ENCODE peak calls at places on chromosomes 3 and 15, in nine cellular contexts. V is A549, Q is suprapubic skin, U is SK-N-SH, P is transverse colon, S is tibial nerve, O is sigmoid colon, R is ovary, M is H1. L is an unnamed sample.

GRCh38 chr3:134027631-134028030 is 2.1 kb downstream of the SLCO2A1 start:
- DNase-seq in V (no peak), Q (no peak), U (no peak), P (no peak), S (no peak), O (no peak), R (no peak), M (no peak), L (no peak)

GRCh38 chr15:68506071-68506470 is 72.7 kb upstream of the CORO2B start:
- DNase-seq in V (no peak), Q (peak), U (no peak), P (no peak), S (no peak), O (no peak), R (no peak), M (peak), L (no peak)

GRCh38 chr3:66236281-66236680 is 15.5 kb downstream of the SLC25A26 start:
- DNase-seq in V (peak), Q (no peak), U (no peak), P (no peak), S (no peak), O (no peak), R (no peak), M (no peak), L (no peak)

GRCh38 chr15:68379759-68380290 is 52.1 kb downstream of the ITGA11 start:
- DNase-seq in V (no peak), Q (peak), U (no peak), P (no peak), S (no peak), O (peak), R (no peak), M (peak), L (peak)

GRCh38 chr3:185995352-185995751 is 57.5 kb upstream of the TRA2B start:
- DNase-seq in V (no peak), Q (no peak), U (no peak), P (no peak), S (no peak), O (no peak), R (no peak), M (no peak), L (no peak)

GRCh38 chr15:39890640-39891039 is 29.4 kb downstream of the GPR176 start:
- DNase-seq in V (no peak), Q (no peak), U (no peak), P (no peak), S (no peak), O (no peak), R (no peak), M (no peak), L (no peak)

GRCh38 chr3:62446337-62446940 is 73.1 kb upstream of the FEZF2 start:
- DNase-seq in V (no peak), Q (no peak), U (no peak), P (no peak), S (no peak), O (no peak), R (no peak), M (no peak), L (no peak)

GRCh38 chr3:143885803-143886427 is 37.6 kb upstream of the SLC9A9 start:
- DNase-seq in V (peak), Q (no peak), U (peak), P (no peak), S (no peak), O (no peak), R (no peak), M (no peak), L (no peak)

GRCh38 chr3:133273346-133273745 is 126.5 kb upstream of the BFSP2 start:
- DNase-seq in V (no peak), Q (no peak), U (no peak), P (no peak), S (no peak), O (no peak), R (no peak), M (no peak), L (no peak)

GRCh38 chr15:85527907-85528306 is 147.5 kb downstream of the AKAP13 start:
- DNase-seq in V (peak), Q (no peak), U (no peak), P (no peak), S (no peak), O (no peak), R (no peak), M (no peak), L (no peak)

GRCh38 chr3:129796146-129796545 is 97.4 kb downstream of the TMCC1 start:
- DNase-seq in V (no peak), Q (no peak), U (no peak), P (no peak), S (no peak), O (no peak), R (no peak), M (no peak), L (no peak)

GRCh38 chr15:74988007-74988800 is 7.2 kb upstream of the SCAMP5 start:
- DNase-seq in V (peak), Q (no peak), U (peak), P (peak), S (no peak), O (no peak), R (peak), M (peak), L (peak)

GRCh38 chr15:64092075-64092820 is 1.4 kb downstream of the CIAO2A start:
- DNase-seq in V (peak), Q (no peak), U (no peak), P (no peak), S (no peak), O (no peak), R (no peak), M (no peak), L (no peak)

GRCh38 chr3:140540262-140540661 is 137.6 kb upstream of the TRIM42 start:
- DNase-seq in V (no peak), Q (no peak), U (no peak), P (no peak), S (no peak), O (no peak), R (no peak), M (no peak), L (no peak)

GRCh38 chr3:158330820-158331219 is 220.9 kb downstream of the RSRC1 start:
- DNase-seq in V (no peak), Q (no peak), U (no peak), P (no peak), S (no peak), O (no peak), R (no peak), M (no peak), L (no peak)

GRCh38 chr3:19264424-19264823 is 116.1 kb downstream of the KCNH8 start:
- DNase-seq in V (no peak), Q (no peak), U (no peak), P (no peak), S (no peak), O (no peak), R (no peak), M (no peak), L (no peak)

GRCh38 chr3:154023148-154023547 is 98.0 kb upstream of the ARHGEF26 start:
- DNase-seq in V (peak), Q (no peak), U (no peak), P (no peak), S (no peak), O (no peak), R (no peak), M (no peak), L (no peak)

GRCh38 chr3:185537369-185537970 is 14.9 kb downstream of the LIPH start:
- DNase-seq in V (peak), Q (no peak), U (no peak), P (peak), S (peak), O (peak), R (no peak), M (no peak), L (peak)

GRCh38 chr3:122066331-122067213 is 11.4 kb downstream of the CD86 start:
- DNase-seq in V (no peak), Q (no peak), U (no peak), P (no peak), S (no peak), O (no peak), R (no peak), M (no peak), L (no peak)

GRCh38 chr15:85318048-85318731 is 62.2 kb upstream of the AKAP13 start:
- DNase-seq in V (peak), Q (no peak), U (no peak), P (peak), S (no peak), O (no peak), R (no peak), M (peak), L (peak)

GRCh38 chr15:88535607-88536313 is 10.7 kb downstream of the DET1 start:
- DNase-seq in V (no peak), Q (no peak), U (no peak), P (no peak), S (no peak), O (no peak), R (no peak), M (no peak), L (no peak)

GRCh38 chr15:29840928-29841327 is 18.7 kb upstream of the TJP1 start:
- DNase-seq in V (no peak), Q (no peak), U (no peak), P (no peak), S (no peak), O (no peak), R (no peak), M (no peak), L (no peak)

GRCh38 chr15:92665100-92665555 is 9.6 kb upstream of the FAM174B start:
- DNase-seq in V (no peak), Q (no peak), U (no peak), P (no peak), S (no peak), O (peak), R (peak), M (peak), L (no peak)

GRCh38 chr3:183094711-183095110 is 4.6 kb downstream of the MCCC1 start:
- DNase-seq in V (no peak), Q (no peak), U (no peak), P (no peak), S (no peak), O (no peak), R (no peak), M (no peak), L (no peak)

GRCh38 chr15:82849556-82850241 is 40.3 kb downstream of the WHAMM start:
- DNase-seq in V (peak), Q (no peak), U (peak), P (peak), S (no peak), O (peak), R (peak), M (peak), L (peak)

GRCh38 chr3:102141913-102142210 is 292.5 kb downstream of the NFKBIZ start:
- DNase-seq in V (no peak), Q (no peak), U (no peak), P (no peak), S (no peak), O (no peak), R (no peak), M (no peak), L (no peak)

DNA sequence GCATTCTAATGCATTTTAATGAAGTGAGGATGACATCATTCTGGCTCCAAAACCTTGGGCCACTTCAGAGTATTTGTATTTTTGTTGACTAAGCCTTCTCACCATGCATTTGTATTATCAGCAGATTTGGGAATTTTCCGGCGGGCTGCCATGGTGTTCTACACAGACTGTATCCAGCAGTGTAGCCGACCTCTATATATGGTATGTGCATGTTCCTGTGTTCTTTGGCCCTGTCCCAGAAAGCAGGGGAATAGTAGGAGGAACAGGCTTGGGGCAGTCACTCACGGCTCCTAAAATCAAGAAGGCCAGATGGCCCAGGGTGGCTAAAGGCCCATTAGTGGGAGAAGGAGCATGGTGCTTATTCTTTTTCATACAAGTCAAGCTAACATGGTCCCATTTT is 80.5 kb downstream of the USF3 start:
- DNase-seq in V (no peak), Q (no peak), U (no peak), P (no peak), S (no peak), O (peak), R (no peak), M (no peak), L (no peak)
- TF ChIP-seq EP300 in V (no peak), Q (no peak), U (no peak), P (no peak), S (no peak), O (no peak), R (no peak), M (no peak), L (no peak)

DNA sequence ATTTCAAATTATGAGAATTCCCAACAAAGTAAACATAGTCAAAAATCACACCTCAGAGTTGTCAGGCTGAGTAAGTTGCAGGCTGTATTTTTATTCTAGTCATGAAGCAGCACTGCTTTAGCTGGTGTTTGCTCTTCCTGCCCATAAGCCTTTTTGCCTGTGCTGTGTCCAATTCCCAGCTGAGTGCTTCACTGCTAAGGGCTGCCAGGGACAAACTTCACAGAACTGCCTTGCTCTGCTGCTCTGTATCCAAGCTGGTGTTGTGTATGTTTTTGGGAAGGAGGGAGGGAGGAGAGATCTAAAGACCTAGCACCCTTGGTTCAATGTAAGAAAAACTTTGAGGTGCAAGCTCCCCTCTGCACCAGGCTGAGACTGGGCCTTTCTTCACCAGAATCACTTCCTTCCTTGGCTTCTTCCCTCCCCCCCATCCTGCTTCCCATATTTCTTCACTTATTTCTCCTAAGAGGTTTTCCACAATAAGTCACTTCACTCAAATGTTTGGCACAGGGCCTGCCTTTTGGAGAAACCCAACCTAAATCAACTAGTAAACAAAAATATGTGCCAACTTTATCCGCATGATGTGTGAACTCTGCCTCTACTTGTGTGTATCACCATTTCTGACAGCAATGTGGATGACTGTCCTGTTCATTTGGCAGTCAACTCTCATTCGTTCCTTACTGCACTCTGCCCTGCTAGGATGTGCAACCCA is 156.1 kb downstream of the TBL1XR1 start:
- DNase-seq in V (no peak), Q (peak), U (no peak), P (no peak), S (peak), O (peak), R (no peak), M (no peak), L (no peak)
- TF ChIP-seq EP300 in V (no peak), Q (no peak), U (no peak), P (no peak), S (peak), O (no peak), R (no peak), M (no peak), L (no peak)

GRCh38 chr3:52291508-52292181 is 4.0 kb downstream of the GLYCTK start:
- DNase-seq in V (no peak), Q (no peak), U (peak), P (peak), S (no peak), O (peak), R (no peak), M (peak), L (no peak)
- TF ChIP-seq EP300 in V (no peak), Q (no peak), U (no peak), P (no peak), S (no peak), O (no peak), R (no peak), M (no peak), L (no peak)

GRCh38 chr3:20316238-20316637 is 130.2 kb upstream of the SGO1 start:
- DNase-seq in V (no peak), Q (no peak), U (no peak), P (no peak), S (no peak), O (no peak), R (no peak), M (no peak), L (peak)
- TF ChIP-seq EP300 in V (no peak), Q (no peak), U (no peak), P (no peak), S (no peak), O (no peak), R (no peak), M (no peak), L (no peak)

GRCh38 chr3:45026957-45027356 is 854 bp downstream of the CLEC3B start:
- DNase-seq in V (no peak), Q (peak), U (no peak), P (peak), S (peak), O (peak), R (no peak), M (no peak), L (no peak)
- TF ChIP-seq EP300 in V (no peak), Q (no peak), U (no peak), P (no peak), S (peak), O (no peak), R (no peak), M (no peak), L (no peak)

GRCh38 chr3:16126634-16127033 is 47.8 kb upstream of the GALNT15 start:
- DNase-seq in V (no peak), Q (no peak), U (no peak), P (no peak), S (no peak), O (no peak), R (no peak), M (no peak), L (no peak)
- TF ChIP-seq EP300 in V (no peak), Q (no peak), U (no peak), P (no peak), S (no peak), O (no peak), R (no peak), M (no peak), L (no peak)

DNA sequence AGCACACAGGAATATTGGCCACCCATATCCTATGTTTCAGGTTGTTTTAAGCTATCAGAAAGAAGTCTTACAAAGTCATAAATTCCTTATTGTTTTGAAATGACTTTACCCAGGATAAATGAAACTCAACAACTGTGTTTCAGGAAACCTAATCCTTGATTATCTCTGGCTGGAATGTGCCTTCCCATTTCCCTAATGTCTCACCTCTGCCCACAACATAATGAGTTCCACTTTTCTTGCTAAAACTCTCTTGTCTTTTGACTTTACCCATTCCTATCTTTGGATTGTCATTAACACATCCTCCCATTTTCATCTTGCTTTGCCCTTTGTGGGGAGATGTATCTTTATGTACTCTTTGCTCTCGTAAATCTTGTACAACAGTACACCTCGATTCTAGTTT is 200.0 kb upstream of the DNAJC19 start:
- DNase-seq in V (no peak), Q (no peak), U (no peak), P (no peak), S (no peak), O (no peak), R (no peak), M (no peak), L (no peak)
- TF ChIP-seq EP300 in V (no peak), Q (no peak), U (no peak), P (no peak), S (no peak), O (no peak), R (no peak), M (no peak), L (no peak)

DNA sequence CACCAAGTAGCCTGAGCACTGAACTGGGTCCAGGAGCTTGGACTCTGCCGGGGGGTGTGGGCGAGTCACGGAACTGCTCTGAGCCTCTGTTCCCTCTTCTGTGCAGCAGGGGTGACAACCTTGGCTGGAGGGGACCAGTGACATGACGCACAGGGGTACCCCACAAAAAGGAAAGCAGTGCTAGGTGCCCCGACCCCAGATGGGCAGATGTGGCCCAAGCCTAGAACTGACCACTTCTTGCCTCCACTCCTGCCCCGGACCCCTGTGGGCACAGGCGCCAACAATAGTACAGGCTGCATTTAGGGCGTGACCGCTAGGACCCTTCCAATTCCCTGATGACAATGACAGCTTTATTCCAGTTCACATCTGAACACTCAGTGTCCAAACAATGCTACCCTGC is 255.9 kb upstream of the LYSMD4 start:
- DNase-seq in V (no peak), Q (no peak), U (no peak), P (no peak), S (no peak), O (peak), R (no peak), M (no peak), L (no peak)
- TF ChIP-seq EP300 in V (no peak), Q (no peak), U (no peak), P (no peak), S (no peak), O (no peak), R (no peak), M (no peak), L (no peak)

DNA sequence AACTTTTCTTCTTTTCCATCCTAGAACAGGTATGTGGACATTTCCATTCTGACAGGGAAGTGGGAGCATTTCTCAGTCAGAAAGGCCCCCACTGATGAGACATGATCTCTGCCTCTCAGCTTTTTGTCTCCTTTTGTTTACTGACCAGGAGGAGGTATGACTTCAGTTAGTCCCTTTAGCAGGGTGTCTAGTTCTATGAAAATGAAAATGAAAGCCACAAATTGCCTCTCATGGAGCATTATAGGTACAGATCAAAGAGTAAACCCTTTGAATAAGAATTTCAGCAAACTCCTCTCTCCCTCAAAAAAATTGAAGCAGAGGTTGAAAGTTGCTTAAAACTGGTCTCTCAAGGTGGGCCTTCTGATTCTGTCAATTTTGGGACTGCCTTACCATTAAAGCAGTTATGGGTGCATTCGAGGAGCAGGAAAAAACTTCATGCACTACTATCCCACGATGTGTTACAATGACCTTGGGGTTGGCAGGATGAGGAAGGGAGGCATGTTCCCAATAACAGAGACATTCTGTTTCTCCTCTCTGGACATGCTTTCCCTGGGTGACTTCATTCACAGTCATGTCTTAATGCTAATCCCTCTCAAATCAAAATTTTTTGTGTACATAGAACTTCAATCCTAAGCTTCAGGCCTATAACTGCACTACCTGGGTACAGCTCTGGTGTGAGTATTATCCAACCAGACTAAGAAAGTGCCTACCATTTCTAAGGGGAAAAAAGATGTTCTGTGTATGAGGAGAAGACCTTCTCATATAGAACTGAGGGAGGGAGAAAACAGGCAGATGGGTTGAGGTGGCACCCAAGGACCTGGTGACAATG is 50.6 kb upstream of the TBC1D23 start:
- DNase-seq in V (no peak), Q (no peak), U (no peak), P (no peak), S (no peak), O (no peak), R (no peak), M (no peak), L (no peak)
- TF ChIP-seq EP300 in V (no peak), Q (no peak), U (no peak), P (no peak), S (no peak), O (no peak), R (no peak), M (no peak), L (no peak)